ENCODE peak calls at places on chromosomes 2 and 18, in five cellular contexts. G is spleen, L is IMR-90, M is fibroblast of pulmonary artery, X is lower lobe of right lung. H is an unnamed sample.
A peak's percentile ranks its signal among the peaks of the same experiment; 100 is the strongest.

GRCh38 chr18:23992119-23992940 is 22.2 kb upstream of the TTC39C start:
- DNase-seq in X (peak; percentile 60), L (peak; percentile 38), M (no peak), G (no peak), H (peak; percentile 93)

GRCh38 chr2:227153766-227154486 is 10.1 kb downstream of the COL4A4 start:
- DNase-seq in M (no peak), G (no peak), X (no peak), L (no peak), H (no peak)

GRCh38 chr2:188415754-188416083 is 124.0 kb downstream of the GULP1 start:
- DNase-seq in X (no peak), M (no peak), L (no peak), G (no peak), H (no peak)

GRCh38 chr2:173999272-173999671 is 34.1 kb upstream of the SP3 start:
- DNase-seq in M (no peak), G (no peak), X (no peak), L (no peak), H (no peak)

GRCh38 chr2:235594041-235594440 is 100.2 kb downstream of the AGAP1 start:
- DNase-seq in G (no peak), M (peak; percentile 91), L (peak; percentile 89), X (no peak), H (peak; percentile 85)

GRCh38 chr18:56516769-56517168 is 121.6 kb downstream of the TXNL1 start:
- DNase-seq in L (peak; percentile 50), M (no peak), X (no peak), G (no peak), H (no peak)

GRCh38 chr2:24115057-24115456 is 8.1 kb downstream of the PFN4 start:
- DNase-seq in M (peak; percentile 43), X (no peak), L (peak; percentile 59), G (no peak), H (no peak)

GRCh38 chr2:9430316-9431293 is 7.2 kb downstream of the CPSF3 start:
- DNase-seq in L (peak; percentile 60), M (peak; percentile 27), X (no peak), G (no peak), H (no peak)

GRCh38 chr2:150917956-150918713 is 343.5 kb downstream of the RBM43 start:
- DNase-seq in L (no peak), X (no peak), M (no peak), G (no peak), H (no peak)

GRCh38 chr2:100895934-100896685 is 76.2 kb downstream of the NPAS2 start:
- DNase-seq in X (no peak), M (no peak), G (no peak), L (no peak), H (no peak)

GRCh38 chr2:176114120-176114929 is 2.3 kb upstream of the HOXD10 start:
- DNase-seq in M (no peak), G (no peak), X (no peak), L (no peak), H (no peak)

GRCh38 chr2:127105656-127106456 is 1.1 kb downstream of the BIN1 start:
- DNase-seq in M (peak; percentile 59), G (peak; percentile 79), X (peak; percentile 59), L (peak; percentile 61), H (no peak)

GRCh38 chr18:43129946-43130523 is 14.6 kb upstream of the RIT2 start:
- DNase-seq in M (no peak), X (no peak), L (no peak), G (no peak), H (peak; percentile 44)

GRCh38 chr2:150783896-150784295 is 296.4 kb upstream of the RND3 start:
- DNase-seq in L (no peak), G (no peak), X (no peak), M (no peak), H (no peak)

GRCh38 chr2:133568172-133568571 is at the start of gene NCKAP5:
- DNase-seq in L (peak; percentile 82), M (peak; percentile 48), X (no peak), G (no peak), H (no peak)

GRCh38 chr18:45621068-45621511 is 5.8 kb downstream of the SLC14A2 start:
- DNase-seq in X (no peak), G (no peak), L (peak; percentile 44), M (peak; percentile 52), H (peak; percentile 53)

GRCh38 chr18:49664086-49664890 is 102.4 kb downstream of the LIPG start:
- DNase-seq in X (no peak), M (peak; percentile 85), L (no peak), G (no peak), H (no peak)

GRCh38 chr2:237900891-237901831 is 41.7 kb downstream of the RAMP1 start:
- DNase-seq in X (peak; percentile 22), M (no peak), G (peak; percentile 70), L (no peak), H (no peak)

GRCh38 chr2:154240316-154240715 is 368.6 kb downstream of the GALNT13 start:
- DNase-seq in G (no peak), X (no peak), L (no peak), M (no peak), H (no peak)

GRCh38 chr18:44098551-44099098 is 582.1 kb upstream of the SETBP1 start:
- DNase-seq in M (peak; percentile 56), X (no peak), G (no peak), L (peak; percentile 17), H (peak; percentile 49)

GRCh38 chr18:22332590-22332989 is 85.1 kb downstream of the CTAGE1 start:
- DNase-seq in G (no peak), L (no peak), M (no peak), X (no peak), H (no peak)
- TF ChIP-seq CTCF in G (no peak), L (peak; percentile 21), M (peak; percentile 11), X (no peak), H (no peak)

GRCh38 chr2:54161660-54162059 is 46.2 kb downstream of the ACYP2 start:
- DNase-seq in G (no peak), M (no peak), X (no peak), L (peak; percentile 15), H (no peak)
- TF ChIP-seq CTCF in G (no peak), M (no peak), X (peak; percentile 10), L (no peak), H (no peak)

GRCh38 chr2:28226558-28226957 is 166.1 kb upstream of the FOSL2 start:
- DNase-seq in M (no peak), X (no peak), L (no peak), G (no peak), H (no peak)

GRCh38 chr2:28225472-28225915 is 167.2 kb upstream of the FOSL2 start:
- DNase-seq in X (no peak), M (no peak), G (no peak), L (no peak), H (peak; percentile 5)

GRCh38 chr2:28231110-28231621 is 161.5 kb upstream of the FOSL2 start:
- DNase-seq in X (no peak), L (peak; percentile 69), G (no peak), M (peak; percentile 60), H (peak; percentile 9)

GRCh38 chr2:28227498-28227897 is 165.2 kb upstream of the FOSL2 start:
- DNase-seq in X (no peak), G (no peak), M (no peak), L (no peak), H (no peak)

DNA sequence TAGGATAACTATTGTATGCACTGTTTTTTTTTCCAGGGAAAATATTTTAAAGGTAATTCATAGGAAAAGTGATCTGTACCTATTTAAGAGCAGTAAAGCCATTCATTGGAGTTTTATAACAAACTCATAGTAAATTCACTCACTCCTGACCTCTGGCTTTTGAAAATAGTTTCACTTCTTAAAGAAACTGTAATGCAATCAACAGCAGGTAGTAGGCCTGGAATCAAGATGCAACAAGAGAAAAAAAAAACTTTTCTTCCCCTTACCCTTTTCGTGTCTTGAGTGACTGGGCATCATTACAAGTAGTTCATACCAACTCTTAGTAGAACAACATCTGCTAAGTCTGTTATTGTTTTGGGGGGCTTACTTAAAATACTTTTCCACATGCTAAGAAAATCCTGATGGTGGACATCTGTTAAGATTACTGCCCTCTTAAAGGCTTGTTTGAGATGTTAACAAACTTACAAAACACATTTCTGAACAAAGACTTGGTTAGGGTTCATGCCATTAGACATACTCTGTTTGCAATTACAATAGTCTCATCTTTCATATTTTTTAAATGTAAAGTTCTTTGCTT is 164.2 kb upstream of the FOSL2 start:
- DNase-seq in M (no peak), L (peak; percentile 38), G (no peak), X (no peak), H (no peak)
- TF ChIP-seq CTCF in M (no peak), L (peak; percentile 22), G (no peak), X (no peak), H (peak; percentile 18)

DNA sequence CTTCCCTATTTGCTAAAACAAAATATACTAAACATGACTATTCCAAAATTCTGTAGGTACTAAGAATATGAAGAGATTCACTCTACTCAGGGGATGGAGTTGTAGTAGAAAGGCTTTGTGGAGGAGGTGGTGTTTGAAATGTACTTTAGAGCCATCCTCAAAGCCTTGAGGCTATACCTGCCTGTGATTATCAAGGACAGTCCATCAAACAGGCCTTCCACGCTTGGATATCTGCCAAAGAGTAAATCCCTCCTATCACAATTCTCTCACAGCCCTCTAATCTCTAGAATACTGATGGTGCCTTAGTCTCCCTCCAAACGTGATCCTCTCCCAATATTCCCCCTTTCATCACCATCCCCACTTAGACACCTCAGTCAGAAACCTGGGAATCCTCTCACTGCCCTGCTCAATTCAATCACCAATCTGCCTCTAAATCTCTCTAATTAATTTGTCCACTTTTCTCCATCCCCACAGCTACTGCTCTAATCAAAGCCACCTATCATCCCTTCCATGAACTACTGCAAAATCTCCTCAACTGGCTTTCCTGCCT is 13.1 kb downstream of the SOS1 start:
- DNase-seq in M (no peak), G (no peak), X (no peak), L (no peak), H (no peak)
- TF ChIP-seq CTCF in M (no peak), G (no peak), X (no peak), L (no peak), H (no peak)

DNA sequence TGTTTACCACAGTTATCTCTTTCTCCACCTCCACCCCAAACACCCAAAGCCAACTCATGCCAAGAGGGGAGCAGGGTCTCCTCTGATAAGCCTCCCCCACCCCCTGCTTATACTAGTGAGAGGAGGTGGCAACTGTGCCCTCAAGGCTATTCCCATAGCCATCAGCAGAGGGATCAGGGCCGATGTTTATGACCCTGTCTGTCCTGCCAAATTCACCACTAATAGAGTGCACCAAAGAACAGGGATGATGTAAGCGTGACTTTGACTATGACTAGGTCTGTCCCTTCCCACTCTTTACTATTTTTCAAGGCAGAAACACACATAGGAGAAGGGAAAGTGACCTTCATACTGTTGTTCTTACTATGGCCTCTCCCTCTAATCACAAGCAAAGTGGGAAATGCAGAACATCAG is 74.6 kb downstream of the CLHC1 start:
- DNase-seq in G (no peak), X (no peak), M (no peak), L (peak; percentile 63), H (peak; percentile 60)
- TF ChIP-seq CTCF in G (no peak), X (peak; percentile 12), M (no peak), L (peak; percentile 24), H (no peak)